ENCODE peak calls at places on chromosomes 7 and 10, in five cellular contexts. Z is sigmoid colon; O is activated naive CD4-positive, alpha-beta T cell; K is stimulated activated CD8-positive, alpha-beta memory T cell treated with anti-CD3 and anti-CD28 coated beads, Interleukin-15, amount 100 ng/mL, for 1 hour; V is brain microvascular endothelial cell. N is an unnamed sample.

GRCh38 chr7:157310676-157311185 is 26.1 kb upstream of the DNAJB6 start:
- DNase-seq in Z (no peak), O (no peak), K (no peak), V (no peak), N (no peak)

GRCh38 chr7:36736827-36737211 is 12.5 kb upstream of the AOAH start:
- DNase-seq in Z (no peak), O (no peak), K (no peak), V (no peak), N (no peak)

GRCh38 chr10:29627201-29628105 is 7.3 kb downstream of the SVIL start:
- DNase-seq in Z (no peak), O (no peak), K (no peak), V (peak; percentile 47), N (no peak)

GRCh38 chr10:19775286-19775685 is 40.9 kb upstream of the PLXDC2 start:
- DNase-seq in Z (no peak), O (no peak), K (no peak), V (no peak), N (no peak)

GRCh38 chr7:130959743-130960207 is 225.8 kb upstream of the KLF14 start:
- DNase-seq in Z (no peak), O (no peak), K (no peak), V (peak; percentile 83), N (no peak)

GRCh38 chr10:28429573-28430216 is 103.2 kb upstream of the WAC start:
- DNase-seq in Z (no peak), O (no peak), K (no peak), V (no peak), N (no peak)

GRCh38 chr10:78464118-78464855 is 430.6 kb downstream of the RPS24 start:
- DNase-seq in Z (no peak), O (no peak), K (no peak), V (no peak), N (no peak)

GRCh38 chr10:24722676-24723385 is 856 bp downstream of the ARHGAP21 start:
- DNase-seq in Z (peak; percentile 72), O (no peak), K (no peak), V (peak; percentile 20), N (no peak)

GRCh38 chr10:78362406-78363022 is 328.9 kb downstream of the RPS24 start:
- DNase-seq in Z (no peak), O (no peak), K (no peak), V (peak; percentile 4), N (no peak)

GRCh38 chr10:30172663-30173062 is 113.3 kb upstream of the JCAD start:
- DNase-seq in Z (no peak), O (no peak), K (no peak), V (no peak), N (no peak)

GRCh38 chr10:60611291-60611747 is 167.0 kb upstream of the CDK1 start:
- DNase-seq in Z (no peak), O (peak; percentile 0), K (no peak), V (peak; percentile 86), N (no peak)

GRCh38 chr10:58921366-58921947 is 255.0 kb upstream of the PHYHIPL start:
- DNase-seq in Z (no peak), O (no peak), K (no peak), V (no peak), N (no peak)

GRCh38 chr10:68103237-68103866 is 5.9 kb upstream of the MYPN start:
- DNase-seq in Z (no peak), O (no peak), K (no peak), V (no peak), N (no peak)

GRCh38 chr7:112267944-112268691 is 61.6 kb downstream of the ZNF277 start:
- DNase-seq in Z (no peak), O (no peak), K (no peak), V (no peak), N (no peak)

GRCh38 chr7:101554584-101555268 is 74.4 kb downstream of the MYL10 start:
- DNase-seq in Z (no peak), O (no peak), K (no peak), V (no peak), N (no peak)

GRCh38 chr10:6191569-6191968 is 11.2 kb upstream of the PFKFB3 start:
- DNase-seq in Z (peak; percentile 71), O (no peak), K (no peak), V (no peak), N (no peak)

GRCh38 chr7:45697576-45698136 is 123.5 kb downstream of the ADCY1 start:
- DNase-seq in Z (no peak), O (no peak), K (no peak), V (peak; percentile 37), N (no peak)

GRCh38 chr10:109978481-109978880 is 29.3 kb upstream of the ADD3 start:
- DNase-seq in Z (no peak), O (no peak), K (peak; percentile 49), V (peak; percentile 72), N (peak; percentile 58)

GRCh38 chr10:63866075-63866746 is 345.0 kb downstream of the REEP3 start:
- DNase-seq in Z (peak; percentile 64), O (no peak), K (peak; percentile 6), V (peak; percentile 65), N (no peak)

GRCh38 chr10:86258940-86259339 is 107.7 kb downstream of the GRID1 start:
- DNase-seq in Z (no peak), O (no peak), K (no peak), V (no peak), N (no peak)

N was measured in central memory CD8-positive, alpha-beta T cell.